ENCODE peak calls at places on chromosomes 2 and 18, in five cellular contexts. I, F, Y, H and O are unnamed samples.

GRCh38 chr2:27093430-27094352 is 7.1 kb downstream of the KHK start:
- DNase-seq in F (no peak), H (no peak), I (no peak), Y (no peak), O (no peak)

GRCh38 chr2:233059797-233060499 is at the start of gene INPP5D:
- DNase-seq in F (no peak), Y (no peak), I (peak; percentile 25), H (no peak), O (no peak)

GRCh38 chr2:88265352-88265960 is 95.3 kb downstream of the THNSL2 start:
- DNase-seq in F (peak; percentile 40), Y (no peak), H (no peak), I (peak; percentile 39), O (no peak)

GRCh38 chr2:237181844-237182243 is 96.2 kb downstream of the COPS8 start:
- DNase-seq in Y (no peak), H (no peak), I (no peak), F (no peak), O (no peak)

GRCh38 chr2:186129767-186130581 is 356.1 kb upstream of the ZC3H15 start:
- DNase-seq in F (no peak), H (no peak), Y (no peak), I (no peak), O (peak; percentile 44)

GRCh38 chr2:224024270-224024669 is 14.8 kb downstream of the SERPINE2 start:
- DNase-seq in F (no peak), H (no peak), I (no peak), Y (no peak), O (peak; percentile 51)

GRCh38 chr2:149001496-149001895 is 37.0 kb upstream of the LYPD6B start:
- DNase-seq in H (no peak), I (no peak), F (no peak), Y (no peak), O (no peak)

GRCh38 chr2:84526562-84526961 is 10.3 kb downstream of the DNAH6 start:
- DNase-seq in H (no peak), F (no peak), I (no peak), Y (no peak), O (no peak)

GRCh38 chr2:237196866-237197618 is 111.4 kb downstream of the COPS8 start:
- DNase-seq in Y (no peak), H (no peak), F (no peak), I (no peak), O (no peak)

GRCh38 chr2:7007846-7008741 is 90.9 kb downstream of the RNF144A start:
- DNase-seq in Y (no peak), I (peak; percentile 85), F (peak; percentile 16), H (no peak), O (peak; percentile 17)

GRCh38 chr2:95728878-95729511 is 137.2 kb downstream of the TRIM43 start:
- DNase-seq in Y (peak; percentile 63), I (peak; percentile 22), F (peak; percentile 17), H (no peak), O (peak; percentile 86)

GRCh38 chr2:169452080-169452479 is 27.2 kb upstream of the BBS5 start:
- DNase-seq in F (no peak), I (peak; percentile 60), H (no peak), Y (no peak), O (peak; percentile 69)

GRCh38 chr2:238289574-238289973 is 1.2 kb upstream of the PER2 start:
- DNase-seq in F (no peak), H (no peak), Y (peak; percentile 12), I (no peak), O (no peak)

GRCh38 chr18:61595615-61596014 is 262.4 kb downstream of the CDH20 start:
- DNase-seq in I (no peak), Y (no peak), F (no peak), H (no peak), O (no peak)

GRCh38 chr2:21787931-21788330 is 664.2 kb downstream of the TDRD15 start:
- DNase-seq in F (no peak), H (no peak), Y (no peak), I (no peak), O (no peak)

GRCh38 chr2:73825408-73825807 is 3.4 kb upstream of the STAMBP start:
- DNase-seq in H (no peak), F (no peak), Y (no peak), I (no peak), O (no peak)

GRCh38 chr2:199471443-199472057 is 13.8 kb upstream of the SATB2 start:
- DNase-seq in I (peak; percentile 71), Y (peak; percentile 94), F (no peak), H (no peak), O (peak; percentile 94)

GRCh38 chr2:75464348-75464946 is 96.3 kb downstream of the EVA1A start:
- DNase-seq in F (no peak), I (no peak), Y (no peak), H (no peak), O (no peak)

GRCh38 chr18:60508108-60508507 is 135.5 kb upstream of the MC4R start:
- DNase-seq in I (no peak), Y (no peak), H (no peak), F (no peak), O (no peak)

GRCh38 chr2:172968061-172968469 is 107.6 kb upstream of the MAP3K20 start:
- DNase-seq in H (no peak), F (no peak), Y (no peak), I (no peak), O (no peak)

GRCh38 chr2:159557437-159558034 is 58.8 kb downstream of the BAZ2B start:
- DNase-seq in F (peak; percentile 3), H (no peak), Y (no peak), I (no peak), O (peak; percentile 70)

GRCh38 chr2:147223553-147223952 is 621.3 kb upstream of the ACVR2A start:
- DNase-seq in F (no peak), H (no peak), I (no peak), Y (no peak), O (no peak)

GRCh38 chr2:218423584-218423983 is 4.7 kb downstream of the VIL1 start:
- DNase-seq in H (no peak), F (no peak), I (no peak), Y (no peak), O (no peak)

GRCh38 chr2:70118798-70119454 is 31.6 kb downstream of the PCBP1 start:
- DNase-seq in H (no peak), I (no peak), Y (peak; percentile 43), F (no peak), O (peak; percentile 85)

GRCh38 chr2:98771771-98772521 is 41.0 kb upstream of the MGAT4A start:
- DNase-seq in F (no peak), Y (no peak), H (no peak), I (no peak), O (no peak)

GRCh38 chr2:115165529-115166109 is 723.2 kb downstream of the DPP10 start:
- DNase-seq in I (no peak), F (no peak), H (no peak), Y (no peak), O (peak; percentile 57)

GRCh38 chr2:240913810-240914644 is 7.9 kb downstream of the CROCC2 start:
- DNase-seq in F (no peak), Y (peak; percentile 95), I (peak; percentile 78), H (peak; percentile 34), O (peak; percentile 86)
- TF ChIP-seq CREB1 in F (no peak), Y (no peak), I (no peak), H (no peak), O (no peak)

GRCh38 chr2:14641116-14641515 is 8.6 kb downstream of the LRATD1 start:
- DNase-seq in H (no peak), I (no peak), Y (no peak), F (no peak), O (no peak)
- TF ChIP-seq CREB1 in H (no peak), I (no peak), Y (no peak), F (no peak), O (no peak)

GRCh38 chr2:242075163-242075562 is 205.6 kb downstream of the RTP5 start:
- DNase-seq in F (no peak), I (no peak), H (no peak), Y (no peak), O (no peak)
- TF ChIP-seq CREB1 in F (no peak), I (no peak), H (no peak), Y (no peak), O (no peak)

DNA sequence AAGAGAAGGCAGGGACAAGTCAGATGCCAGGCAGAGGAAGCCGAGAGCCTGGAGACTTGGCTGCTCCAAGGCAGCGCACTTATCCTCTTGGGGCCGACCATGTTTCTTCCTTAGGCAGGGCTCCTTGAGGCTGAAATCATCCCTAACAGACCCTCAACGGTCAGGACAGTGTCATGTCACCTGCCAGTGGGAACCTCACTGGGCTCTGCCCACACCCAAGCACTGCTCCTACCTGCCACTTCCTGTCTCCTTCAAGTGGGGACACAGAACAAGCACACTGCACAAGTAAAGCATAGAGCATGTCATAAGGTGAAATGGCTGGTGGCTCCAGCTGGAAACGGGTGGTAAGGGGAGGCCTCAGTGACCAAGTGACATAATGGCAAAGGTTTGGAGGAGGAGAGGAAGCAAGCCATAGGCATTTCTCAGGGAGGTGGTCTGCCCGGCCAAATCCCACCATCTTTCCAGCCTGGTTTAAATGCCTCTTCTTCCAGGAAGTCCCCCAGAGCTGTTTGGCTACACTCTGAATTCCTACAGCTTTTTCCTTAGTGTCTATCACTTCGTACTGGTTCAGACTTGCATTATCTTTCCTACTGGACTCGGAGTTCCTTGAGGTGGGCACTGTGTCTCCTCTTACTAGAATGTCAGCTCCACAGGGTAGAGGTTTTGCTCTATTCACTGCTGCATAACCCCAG is 7.3 kb upstream of the ATOH8 start:
- DNase-seq in I (no peak), Y (no peak), F (no peak), H (no peak), O (no peak)
- TF ChIP-seq CREB1 in I (no peak), Y (no peak), F (no peak), H (no peak), O (no peak)

GRCh38 chr2:242046184-242046826 is 176.8 kb downstream of the RTP5 start:
- DNase-seq in I (no peak), H (no peak), F (no peak), Y (peak; percentile 48), O (peak; percentile 43)
- TF ChIP-seq CREB1 in I (no peak), H (no peak), F (no peak), Y (no peak), O (no peak)

GRCh38 chr2:11624893-11625292 is 45.1 kb downstream of the NTSR2 start:
- DNase-seq in F (no peak), Y (no peak), I (no peak), H (no peak), O (no peak)
- TF ChIP-seq CREB1 in F (no peak), Y (no peak), I (no peak), H (no peak), O (no peak)

GRCh38 chr18:49247786-49248185 is 212.7 kb downstream of the DYM start:
- DNase-seq in H (no peak), F (no peak), Y (no peak), I (no peak), O (no peak)

GRCh38 chr18:49251451-49251850 is 209.0 kb downstream of the DYM start:
- DNase-seq in F (no peak), Y (no peak), H (no peak), I (no peak), O (no peak)

GRCh38 chr18:49250819-49251388 is 209.5 kb downstream of the DYM start:
- DNase-seq in F (no peak), H (no peak), Y (no peak), I (no peak), O (peak; percentile 50)

GRCh38 chr18:49249523-49249922 is 210.9 kb downstream of the DYM start:
- DNase-seq in F (no peak), H (no peak), I (no peak), Y (no peak), O (no peak)
- TF ChIP-seq CREB1 in F (no peak), H (no peak), I (no peak), Y (no peak), O (no peak)